ENCODE peak calls at places on chromosomes 13 and 19, in four cellular contexts. J, A, W and I are unnamed samples.

GRCh38 chr19:41377977-41378707 is 1.8 kb downstream of the TMEM91 start:
- DNase-seq in J (peak), A (no peak), W (no peak), I (peak)

GRCh38 chr19:29499261-29499920 is 26.4 kb upstream of the VSTM2B start:
- DNase-seq in J (no peak), A (no peak), W (no peak), I (no peak)

GRCh38 chr13:114131581-114132418 is 623 bp downstream of the RASA3 start:
- DNase-seq in J (no peak), A (no peak), W (peak), I (no peak)

GRCh38 chr13:20525601-20526544 is at the start of gene CRYL1:
- DNase-seq in J (peak), A (peak), W (peak), I (peak)

GRCh38 chr19:13978721-13979191 is 26.4 kb downstream of the DCAF15 start:
- DNase-seq in J (peak), A (no peak), W (no peak), I (peak)

GRCh38 chr13:39102981-39103490 is 64.8 kb downstream of the NHLRC3 start:
- DNase-seq in J (no peak), A (no peak), W (no peak), I (no peak)

GRCh38 chr13:27712421-27712820 is 79.9 kb upstream of the GSX1 start:
- DNase-seq in J (no peak), A (peak), W (peak), I (no peak)

GRCh38 chr13:25168800-25169199 is 3.3 kb downstream of the AMER2 start:
- DNase-seq in J (no peak), A (no peak), W (no peak), I (no peak)

GRCh38 chr19:43425567-43426392 is 11.1 kb downstream of the TEX101 start:
- DNase-seq in J (no peak), A (peak), W (peak), I (no peak)

GRCh38 chr13:112806761-112807652 is 117.2 kb downstream of the ATP11A start:
- DNase-seq in J (no peak), A (no peak), W (no peak), I (no peak)

GRCh38 chr19:57802269-57802668 is 12.4 kb downstream of the ZNF552 start:
- DNase-seq in J (no peak), A (no peak), W (no peak), I (no peak)
- TF ChIP-seq CTCF in J (no peak), A (no peak), W (no peak), I (no peak)

DNA sequence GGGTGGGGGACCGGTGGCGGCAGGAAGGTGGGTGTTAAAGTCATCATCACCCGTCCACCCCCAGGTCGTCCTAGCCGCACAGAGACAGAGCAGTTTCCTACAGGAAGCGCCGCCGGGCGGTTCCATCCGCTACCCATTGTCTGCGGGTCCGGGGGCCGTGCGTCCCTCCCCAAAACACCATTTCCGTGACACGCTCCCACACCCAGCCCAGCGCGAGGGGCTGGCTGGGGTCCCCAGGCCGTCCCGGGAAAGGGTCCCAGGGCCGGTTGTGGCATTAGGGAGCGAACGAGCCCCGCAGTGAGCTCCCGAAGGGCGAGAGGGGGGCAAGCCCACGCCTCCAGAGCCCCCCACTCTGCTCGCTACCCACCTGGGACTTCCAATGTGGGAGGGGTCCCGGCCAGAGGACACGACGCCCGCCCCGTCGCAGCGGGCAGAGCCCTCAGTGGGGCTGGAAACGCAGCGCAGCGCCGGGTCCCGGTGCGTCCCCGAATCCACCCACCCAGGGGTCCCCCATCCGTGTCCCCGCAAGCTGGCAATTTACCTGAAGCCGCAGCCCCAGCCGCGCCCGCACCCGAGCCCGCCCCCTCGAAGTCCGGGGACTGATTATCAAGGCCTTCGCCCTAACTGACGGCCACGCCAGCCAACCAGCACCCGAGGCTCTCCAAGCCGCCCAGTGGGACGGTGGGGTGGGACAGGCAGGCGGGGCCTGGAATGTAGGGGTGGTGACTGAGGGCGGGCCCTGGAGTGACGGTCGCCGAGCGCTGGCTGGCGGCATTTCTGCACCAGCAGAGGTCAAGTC is at the start of gene KANK3:
- DNase-seq in J (peak), A (peak), W (peak), I (peak)
- TF ChIP-seq CTCF in J (no peak), A (peak), W (no peak), I (peak)

GRCh38 chr19:11087870-11088507 is 1.3 kb upstream of the LDLR start:
- DNase-seq in J (no peak), A (no peak), W (no peak), I (no peak)

GRCh38 chr19:11090264-11091032 is 1.2 kb downstream of the LDLR start:
- DNase-seq in J (peak), A (peak), W (peak), I (peak)

GRCh38 chr19:11091343-11092153 is 2.3 kb downstream of the LDLR start:
- DNase-seq in J (no peak), A (peak), W (peak), I (peak)

GRCh38 chr19:11088508-11089253 is 582 bp upstream of the LDLR start:
- DNase-seq in J (no peak), A (no peak), W (peak), I (no peak)

GRCh38 chr19:11089254-11090013 is at the start of gene LDLR:
- DNase-seq in J (peak), A (peak), W (peak), I (peak)
- TF ChIP-seq CTCF in J (no peak), A (no peak), W (no peak), I (no peak)

DNA sequence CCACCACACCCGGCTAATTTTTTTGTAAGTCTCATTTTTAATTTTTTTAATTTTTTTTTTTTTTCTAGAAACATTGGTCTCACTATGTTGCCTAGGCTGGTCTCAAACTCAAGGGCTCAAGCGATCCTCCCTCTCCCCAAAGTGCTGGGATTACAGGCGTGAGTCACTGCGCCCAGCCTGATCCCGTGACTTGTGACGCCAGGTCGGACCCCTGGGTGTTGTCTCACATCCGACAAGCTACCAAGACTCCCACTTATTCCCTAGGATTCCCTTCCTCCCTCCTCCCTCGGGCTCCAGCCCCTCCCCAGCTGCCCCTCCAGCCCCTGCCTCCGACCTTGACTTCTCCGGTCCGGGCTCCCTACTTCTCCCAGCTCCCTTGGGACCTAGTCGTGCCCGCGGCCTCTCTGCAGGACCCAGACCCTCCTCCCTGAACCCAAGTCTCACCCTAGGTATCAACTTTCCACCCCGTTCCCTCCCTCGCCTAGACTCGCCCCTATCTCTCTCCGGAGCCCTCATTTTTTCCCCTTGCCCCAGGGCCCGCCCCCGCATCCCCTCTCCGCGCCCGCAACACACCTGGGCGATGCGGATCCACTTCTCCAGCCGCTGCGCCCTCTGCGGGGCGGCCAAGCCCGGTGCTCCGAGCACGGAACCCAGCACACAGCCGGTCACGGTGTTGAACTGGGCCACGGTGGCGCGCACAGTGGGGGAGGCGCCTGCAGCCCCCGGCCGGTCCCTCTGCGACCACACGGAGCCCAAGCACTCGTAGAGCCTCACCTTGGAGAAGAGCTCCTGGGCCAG is 13.1 kb downstream of the RGL3 start:
- DNase-seq in J (no peak), A (no peak), W (no peak), I (peak)
- TF ChIP-seq CTCF in J (no peak), A (no peak), W (peak), I (no peak)